ENCODE peak calls at places on chromosomes 1 and 21, in ten cellular contexts. U is amniotic stem cell; S is NB4; Z is AG08396; O is T-helper 2 cell; K is suprapubic skin; B is tibial nerve; A is stimulated activated naive B cell treated with anti-CD40 and anti-IgM and Interleukin-4, amounts not matched to agents 10 μg/mL and 1 μg/mL and 100 μg/mL, for 72 hours; H is HFF-Myc; E is LoVo. P is an unnamed sample.

GRCh38 chr1:34166191-34167090 is 1.4 kb upstream of the CSMD2 start:
- DNase-seq in B (no peak), K (no peak), A (no peak), U (no peak), S (no peak), Z (peak), E (no peak), O (no peak), H (no peak), P (no peak)

GRCh38 chr1:2145946-2146835 is 48.4 kb downstream of the FAAP20 start:
- DNase-seq in S (peak), O (peak), A (no peak), U (no peak), E (no peak), H (no peak), K (no peak), Z (no peak), B (no peak), P (no peak)

GRCh38 chr21:27359141-27359540 is 392.3 kb upstream of the ADAMTS5 start:
- DNase-seq in U (no peak), O (no peak), K (no peak), E (no peak), A (no peak), H (peak), S (no peak), Z (no peak), B (no peak), P (no peak)

GRCh38 chr1:22342734-22343191 is 108.9 kb upstream of the ZBTB40 start:
- DNase-seq in S (no peak), O (no peak), H (no peak), Z (no peak), B (no peak), E (no peak), U (no peak), A (no peak), K (peak), P (no peak)

GRCh38 chr1:93081716-93082115 is 2.6 kb downstream of the MTF2 start:
- DNase-seq in E (no peak), B (no peak), U (peak), S (peak), Z (peak), O (no peak), A (no peak), H (peak), K (no peak), P (no peak)

GRCh38 chr1:241688940-241689368 is 36.9 kb downstream of the WDR64 start:
- DNase-seq in A (no peak), Z (no peak), O (no peak), E (peak), H (no peak), U (no peak), B (no peak), K (no peak), S (no peak), P (no peak)

GRCh38 chr1:45522324-45523104 is 830 bp upstream of the PRDX1 start:
- DNase-seq in Z (peak), O (peak), E (peak), A (no peak), H (no peak), S (no peak), U (no peak), B (no peak), K (no peak), P (no peak)

GRCh38 chr1:159141584-159142518 is 29.6 kb upstream of the CADM3 start:
- DNase-seq in A (no peak), B (no peak), O (no peak), Z (peak), E (no peak), H (no peak), K (no peak), U (peak), S (no peak), P (no peak)

GRCh38 chr1:61851849-61852692 is 109.8 kb downstream of the PATJ start:
- DNase-seq in Z (peak), K (no peak), H (peak), U (peak), B (no peak), E (peak), S (peak), O (peak), A (no peak), P (no peak)

GRCh38 chr1:165842363-165843129 is 15.1 kb downstream of the UCK2 start:
- DNase-seq in O (peak), H (no peak), U (no peak), S (peak), E (no peak), Z (no peak), B (no peak), A (no peak), K (no peak), P (no peak)

GRCh38 chr1:24727490-24728214 is 17.6 kb upstream of the CLIC4 start:
- DNase-seq in B (no peak), S (peak), Z (peak), H (no peak), O (no peak), A (peak), E (no peak), U (peak), K (peak), P (no peak)

GRCh38 chr1:111538343-111539035 is 35.1 kb upstream of the ADORA3 start:
- DNase-seq in O (no peak), K (no peak), H (peak), E (peak), A (no peak), S (no peak), B (no peak), U (no peak), Z (peak), P (no peak)

GRCh38 chr1:154179951-154180687 is 11.8 kb downstream of the TPM3 start:
- DNase-seq in O (peak), H (no peak), E (peak), U (no peak), Z (no peak), B (no peak), S (peak), A (peak), K (no peak), P (no peak)

GRCh38 chr1:110639724-110640386 is 33.7 kb upstream of the KCNA2 start:
- DNase-seq in K (no peak), A (no peak), B (no peak), Z (peak), H (no peak), E (no peak), O (no peak), U (no peak), S (no peak), P (no peak)

GRCh38 chr1:167661527-167662436 is 31.8 kb downstream of the RCSD1 start:
- DNase-seq in U (peak), H (peak), Z (peak), S (no peak), A (no peak), E (peak), O (no peak), K (no peak), B (no peak), P (no peak)

GRCh38 chr1:153386500-153386901 is 4.4 kb downstream of the S100A8 start:
- DNase-seq in H (no peak), B (no peak), Z (no peak), E (no peak), K (no peak), U (no peak), S (peak), O (no peak), A (no peak), P (no peak)